ENCODE peak calls at places on chromosome 9, in four cellular contexts. W is GM19239, E is GDM1, D is Peyer's patch. B is an unnamed sample.

GRCh38 chr9:96122756-96123155 is 179.2 kb downstream of the HSD17B3 start:
- DNase-seq in W (no peak), E (no peak), D (no peak), B (no peak)

GRCh38 chr9:133456409-133456808 is 3.4 kb upstream of the CACFD1 start:
- DNase-seq in W (no peak), E (no peak), D (no peak), B (no peak)

GRCh38 chr9:69923972-69924371 is 103.4 kb downstream of the CFAP95 start:
- DNase-seq in W (no peak), E (no peak), D (no peak), B (no peak)

GRCh38 chr9:38227656-38228055 is 158.6 kb upstream of the SHB start:
- DNase-seq in W (no peak), E (peak), D (no peak), B (no peak)

GRCh38 chr9:93582115-93582514 is 5.7 kb downstream of the PHF2 start:
- DNase-seq in W (no peak), E (no peak), D (peak), B (no peak)

GRCh38 chr9:119251951-119252350 is 117.3 kb downstream of the BRINP1 start:
- DNase-seq in W (no peak), E (no peak), D (no peak), B (no peak)

GRCh38 chr9:87387351-87388055 is 110.2 kb upstream of the DAPK1 start:
- DNase-seq in W (no peak), E (no peak), D (no peak), B (no peak)

GRCh38 chr9:106885451-106885850 is 22.5 kb downstream of the ZNF462 start:
- DNase-seq in W (no peak), E (no peak), D (no peak), B (no peak)

GRCh38 chr9:121122450-121123032 is 47.8 kb downstream of the CNTRL start:
- DNase-seq in W (no peak), E (no peak), D (no peak), B (no peak)

GRCh38 chr9:95065224-95065623 is 252.3 kb downstream of the FANCC start:
- DNase-seq in W (no peak), E (no peak), D (peak), B (no peak)

GRCh38 chr9:113296796-113297558 is 6.2 kb downstream of the RNF183 start:
- DNase-seq in W (no peak), E (no peak), D (no peak), B (no peak)

GRCh38 chr9:97374811-97375210 is 37.1 kb upstream of the TDRD7 start:
- DNase-seq in W (no peak), E (no peak), D (no peak), B (no peak)

GRCh38 chr9:133454943-133455673 is 4.7 kb upstream of the CACFD1 start:
- DNase-seq in W (no peak), E (no peak), D (no peak), B (no peak)

GRCh38 chr9:100602302-100602930 is 24.5 kb downstream of the CAVIN4 start:
- DNase-seq in W (no peak), E (peak), D (no peak), B (no peak)

GRCh38 chr9:75918154-75918553 is 27.7 kb downstream of the PCSK5 start:
- DNase-seq in W (no peak), E (no peak), D (no peak), B (no peak)

GRCh38 chr9:34484678-34485077 is 26.1 kb downstream of the DNAI1 start:
- DNase-seq in W (no peak), E (no peak), D (no peak), B (no peak)

GRCh38 chr9:65409471-65409980 is 124.5 kb upstream of the FOXD4L5 start:
- DNase-seq in W (no peak), E (no peak), D (peak), B (no peak)

GRCh38 chr9:130989891-130990290 is 19.1 kb upstream of the LAMC3 start:
- DNase-seq in W (no peak), E (no peak), D (no peak), B (no peak)

GRCh38 chr9:88775037-88775471 is 216.2 kb upstream of the S1PR3 start:
- DNase-seq in W (no peak), E (no peak), D (no peak), B (no peak)

GRCh38 chr9:106575903-106576755 is 286.8 kb upstream of the ZNF462 start:
- DNase-seq in W (no peak), E (no peak), D (no peak), B (no peak)

GRCh38 chr9:133460405-133461175 is 812 bp downstream of the CACFD1 start:
- DNase-seq in W (peak), E (no peak), D (peak), B (peak)

GRCh38 chr9:31950756-31951155 is 433.7 kb upstream of the ACO1 start:
- DNase-seq in W (no peak), E (no peak), D (no peak), B (no peak)

GRCh38 chr9:131610231-131610761 is 65.0 kb downstream of the PRRT1B start:
- DNase-seq in W (no peak), E (peak), D (peak), B (no peak)

GRCh38 chr9:88477300-88477751 is 57.7 kb upstream of the NXNL2 start:
- DNase-seq in W (no peak), E (no peak), D (no peak), B (no peak)

GRCh38 chr9:136383436-136383835 is 10.0 kb upstream of the CARD9 start:
- DNase-seq in W (no peak), E (no peak), D (no peak), B (no peak)

GRCh38 chr9:109286571-109286977 is 34.3 kb downstream of the EPB41L4B start:
- DNase-seq in W (no peak), E (no peak), D (no peak), B (no peak)

GRCh38 chr9:70080481-70081119 is 37.0 kb downstream of the MAMDC2 start:
- DNase-seq in W (no peak), E (peak), D (no peak), B (no peak)

GRCh38 chr9:129071526-129072131 is 9.3 kb upstream of the DOLPP1 start:
- DNase-seq in W (no peak), E (no peak), D (no peak), B (no peak)

GRCh38 chr9:129145841-129146292 is 32.2 kb downstream of the IER5L start:
- DNase-seq in W (no peak), E (no peak), D (no peak), B (no peak)

GRCh38 chr9:99253134-99253533 is 31.1 kb downstream of the SEC61B start:
- DNase-seq in W (no peak), E (no peak), D (no peak), B (no peak)

GRCh38 chr9:113668057-113668456 is 204.5 kb downstream of the RGS3 start:
- DNase-seq in W (no peak), E (no peak), D (no peak), B (no peak)

B was measured in GM12892.